ENCODE peak calls at places on chromosomes 16 and 17, in nine cellular contexts. L, J, C, Z, X, W, T, H and N are unnamed samples.
A peak's percentile ranks its signal among the peaks of the same experiment; 100 is the strongest.

GRCh38 chr16:86016201-86016965 is 117.4 kb downstream of the IRF8 start:
- DNase-seq in H (peak; percentile 59), J (no peak), W (peak; percentile 54), X (peak; percentile 69), T (no peak), C (peak; percentile 54), Z (peak; percentile 70), L (peak; percentile 67), N (no peak)

GRCh38 chr17:11608396-11608795 is 10.1 kb downstream of the DNAH9 start:
- DNase-seq in L (no peak), Z (no peak), H (no peak), J (no peak), W (no peak), X (no peak), T (no peak), C (peak; percentile 4), N (peak; percentile 38)

GRCh38 chr16:78748471-78748929 is 649.0 kb downstream of the WWOX start:
- DNase-seq in T (no peak), X (no peak), Z (no peak), W (no peak), H (no peak), L (no peak), J (no peak), C (peak; percentile 92), N (no peak)

GRCh38 chr16:81697321-81697885 is 81.7 kb upstream of the PLCG2 start:
- DNase-seq in Z (peak; percentile 54), C (peak; percentile 32), L (peak; percentile 70), H (no peak), T (no peak), W (peak; percentile 29), X (peak; percentile 77), J (peak; percentile 53), N (no peak)

GRCh38 chr17:70296456-70296855 is 127.1 kb downstream of the KCNJ2 start:
- DNase-seq in H (no peak), X (no peak), W (no peak), J (no peak), L (no peak), T (no peak), Z (no peak), C (no peak), N (no peak)

GRCh38 chr17:81918762-81919545 is 978 bp upstream of the SIRT7 start:
- DNase-seq in Z (no peak), L (no peak), H (no peak), C (no peak), T (no peak), W (no peak), X (no peak), J (no peak), N (no peak)

GRCh38 chr16:67407176-67407787 is 9.0 kb downstream of the ZDHHC1 start:
- DNase-seq in X (no peak), L (no peak), T (no peak), H (no peak), J (no peak), Z (peak; percentile 42), C (peak; percentile 53), W (no peak), N (no peak)

GRCh38 chr17:79036609-79037008 is 12.6 kb downstream of the C1QTNF1 start:
- DNase-seq in X (no peak), J (no peak), Z (peak; percentile 94), T (no peak), W (no peak), L (no peak), H (no peak), C (peak; percentile 81), N (no peak)

GRCh38 chr17:44084131-44084538 is 13.6 kb downstream of the G6PC3 start:
- DNase-seq in X (peak; percentile 78), J (no peak), H (no peak), W (peak; percentile 39), Z (no peak), T (no peak), C (no peak), L (no peak), N (no peak)

GRCh38 chr16:17258848-17259713 is 211.7 kb downstream of the XYLT1 start:
- DNase-seq in T (no peak), Z (peak; percentile 6), H (peak; percentile 79), W (no peak), X (peak; percentile 57), C (no peak), J (no peak), L (no peak), N (no peak)

GRCh38 chr16:6484931-6485330 is 847.7 kb upstream of the RBFOX1 start:
- DNase-seq in C (peak; percentile 55), L (no peak), W (no peak), H (no peak), Z (no peak), T (no peak), J (no peak), X (no peak), N (no peak)

GRCh38 chr16:89345663-89346150 is 128.2 kb downstream of the ZNF778 start:
- DNase-seq in H (no peak), Z (no peak), C (peak; percentile 67), T (no peak), W (no peak), X (no peak), L (no peak), J (no peak), N (no peak)

GRCh38 chr17:82494236-82495055 is 25.1 kb upstream of the FOXK2 start:
- DNase-seq in L (peak; percentile 94), T (peak; percentile 92), J (peak; percentile 90), H (peak; percentile 89), Z (peak; percentile 97), X (peak; percentile 97), C (peak; percentile 77), W (peak; percentile 90), N (peak; percentile 71)

GRCh38 chr17:51720439-51720838 is 438.1 kb downstream of the CA10 start:
- DNase-seq in T (no peak), C (no peak), H (no peak), L (no peak), J (no peak), Z (no peak), W (no peak), X (no peak), N (no peak)

GRCh38 chr17:29219378-29220047 is 27.1 kb upstream of the CRYBA1 start:
- DNase-seq in L (peak; percentile 79), Z (peak; percentile 83), T (peak; percentile 75), H (no peak), X (peak; percentile 89), C (peak; percentile 44), W (peak; percentile 88), J (peak; percentile 80), N (peak; percentile 86)

GRCh38 chr17:13283606-13284005 is 265.8 kb upstream of the ELAC2 start:
- DNase-seq in J (no peak), T (no peak), Z (no peak), L (no peak), H (no peak), X (peak; percentile 40), C (no peak), W (no peak), N (no peak)

GRCh38 chr16:4679854-4680636 is 13.3 kb upstream of the NUDT16L1 start:
- DNase-seq in C (peak; percentile 78), H (no peak), J (no peak), W (no peak), X (no peak), L (no peak), T (peak; percentile 85), Z (peak; percentile 67), N (no peak)

GRCh38 chr17:33929181-33929724 is 325.8 kb upstream of the CCL2 start:
- DNase-seq in L (no peak), T (no peak), J (no peak), C (no peak), Z (no peak), H (no peak), X (peak; percentile 77), W (no peak), N (no peak)

GRCh38 chr17:65797101-65797500 is 235.7 kb upstream of the AXIN2 start:
- DNase-seq in C (no peak), T (no peak), L (no peak), W (no peak), Z (peak; percentile 4), H (no peak), X (no peak), J (no peak), N (no peak)

GRCh38 chr17:65790241-65790640 is 228.8 kb upstream of the AXIN2 start:
- DNase-seq in H (no peak), W (no peak), X (peak; percentile 46), Z (no peak), L (no peak), C (no peak), T (no peak), J (no peak), N (no peak)

GRCh38 chr17:65797809-65798208 is 236.4 kb upstream of the AXIN2 start:
- DNase-seq in Z (no peak), L (no peak), J (no peak), W (peak; percentile 15), C (no peak), T (no peak), X (peak; percentile 65), H (no peak), N (no peak)

GRCh38 chr17:65799454-65799853 is 238.0 kb upstream of the AXIN2 start:
- DNase-seq in L (no peak), X (no peak), T (no peak), J (no peak), W (no peak), C (no peak), H (no peak), Z (no peak), N (no peak)

GRCh38 chr17:65794572-65794971 is 233.1 kb upstream of the AXIN2 start:
- DNase-seq in J (no peak), H (no peak), L (no peak), Z (peak; percentile 13), X (peak; percentile 59), T (no peak), W (peak; percentile 11), C (peak; percentile 53), N (no peak)
- TF ChIP-seq CTCF in J (peak; percentile 21), H (peak; percentile 56), L (peak; percentile 53), Z (peak; percentile 41), X (peak; percentile 76), T (peak; percentile 48), W (peak; percentile 42), C (peak; percentile 69), N (peak; percentile 33)

GRCh38 chr16:9357829-9358228 is 266.4 kb downstream of the HAPSTR1 start:
- DNase-seq in J (no peak), C (no peak), W (no peak), L (no peak), H (no peak), T (no peak), Z (no peak), X (no peak), N (no peak)
- TF ChIP-seq CTCF in J (no peak), C (no peak), W (no peak), L (no peak), H (no peak), T (no peak), Z (no peak), X (no peak), N (no peak)

GRCh38 chr16:68612996-68613395 is 32.1 kb upstream of the CDH3 start:
- DNase-seq in Z (no peak), X (no peak), W (no peak), L (no peak), J (no peak), T (no peak), C (peak; percentile 41), H (no peak), N (no peak)
- TF ChIP-seq CTCF in Z (no peak), X (no peak), W (no peak), L (no peak), J (no peak), T (no peak), C (no peak), H (no peak), N (no peak)

DNA sequence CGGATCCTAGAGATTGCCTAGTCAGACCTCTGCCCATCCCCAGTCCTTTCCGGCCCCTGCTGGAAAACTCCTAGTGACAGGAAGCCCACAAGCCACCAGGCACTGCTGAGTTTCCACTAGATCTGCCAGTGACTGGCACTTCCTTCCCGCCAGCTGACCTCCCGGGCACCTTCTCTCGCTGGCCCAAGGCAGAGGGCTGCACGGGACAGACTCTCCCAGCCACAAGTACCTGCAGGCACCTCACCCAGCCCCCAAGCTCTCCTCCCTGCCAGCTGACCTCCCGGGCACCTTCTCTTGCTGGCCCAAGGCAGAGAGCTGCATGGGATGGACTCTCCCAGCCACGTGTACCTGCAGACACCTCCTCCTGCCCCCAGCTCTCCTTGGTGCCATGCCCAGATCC is 66.3 kb upstream of the DOC2B start:
- DNase-seq in H (no peak), Z (no peak), J (peak; percentile 26), T (peak; percentile 39), L (no peak), C (no peak), W (no peak), X (no peak), N (no peak)
- TF ChIP-seq CTCF in H (no peak), Z (no peak), J (no peak), T (no peak), L (no peak), C (no peak), W (no peak), X (no peak), N (no peak)